ENCODE peak calls at places on chromosomes 13 and 19, in eight cellular contexts. A, X, I, Y, W, J, C and R are unnamed samples.

GRCh38 chr19:33558846-33559245 is 37.3 kb upstream of the PEPD start:
- DNase-seq in Y (no peak), C (no peak), A (no peak), W (peak; percentile 25), I (no peak), X (no peak), J (no peak), R (no peak)

GRCh38 chr19:6086081-6086858 is 24.0 kb downstream of the RFX2 start:
- DNase-seq in C (no peak), Y (no peak), W (no peak), X (no peak), J (no peak), I (no peak), A (no peak), R (no peak)

GRCh38 chr13:41905600-41906254 is 55.2 kb downstream of the VWA8 start:
- DNase-seq in Y (no peak), C (no peak), I (peak; percentile 35), A (no peak), X (no peak), W (no peak), J (no peak), R (no peak)

GRCh38 chr19:18593367-18594095 is 4.9 kb downstream of the REX1BD start:
- DNase-seq in A (no peak), J (no peak), I (peak; percentile 42), W (no peak), C (no peak), Y (no peak), X (peak; percentile 47), R (no peak)

GRCh38 chr13:113211774-113212173 is 2.4 kb downstream of the CUL4A start:
- DNase-seq in C (peak; percentile 37), Y (no peak), I (peak; percentile 51), A (no peak), X (no peak), J (no peak), W (no peak), R (peak; percentile 60)

GRCh38 chr13:85896516-85897450 is 97.6 kb upstream of the SLITRK6 start:
- DNase-seq in C (no peak), Y (no peak), X (no peak), W (no peak), I (peak; percentile 3), A (no peak), J (no peak), R (no peak)

GRCh38 chr19:49057636-49058234 is at the start of gene CGB7:
- DNase-seq in X (peak; percentile 73), Y (peak; percentile 43), I (peak; percentile 87), J (peak; percentile 86), W (peak; percentile 85), C (peak; percentile 89), A (peak; percentile 81), R (peak; percentile 81)

GRCh38 chr13:27728271-27728670 is 64.0 kb upstream of the GSX1 start:
- DNase-seq in W (no peak), Y (no peak), A (no peak), C (peak; percentile 28), J (no peak), X (no peak), I (peak; percentile 55), R (no peak)

GRCh38 chr19:44912854-44913253 is 1.6 kb upstream of the APOC1 start:
- DNase-seq in A (no peak), I (no peak), W (no peak), C (no peak), X (no peak), J (no peak), Y (no peak), R (no peak)

GRCh38 chr13:78239681-78240080 is 321.1 kb upstream of the EDNRB start:
- DNase-seq in W (no peak), J (no peak), C (peak; percentile 2), I (peak; percentile 27), Y (no peak), A (no peak), X (no peak), R (no peak)

GRCh38 chr19:17376935-17377600 is at the start of gene PLVAP:
- DNase-seq in Y (peak; percentile 26), X (peak; percentile 49), W (no peak), J (peak; percentile 81), I (no peak), C (peak; percentile 31), A (no peak), R (no peak)

GRCh38 chr19:40692212-40692551 is 1.7 kb upstream of the NUMBL start:
- DNase-seq in Y (no peak), W (no peak), A (no peak), X (no peak), J (no peak), C (peak; percentile 12), I (no peak), R (no peak)

GRCh38 chr19:3389876-3390361 is 23.5 kb downstream of the NFIC start:
- DNase-seq in J (peak; percentile 87), C (peak; percentile 62), W (peak; percentile 75), Y (no peak), I (peak; percentile 73), X (no peak), A (no peak), R (no peak)

GRCh38 chr19:43416951-43417623 is 2.4 kb downstream of the TEX101 start:
- DNase-seq in A (no peak), C (no peak), I (no peak), Y (no peak), X (no peak), W (no peak), J (no peak), R (no peak)

GRCh38 chr19:56769650-56770049 is 70.9 kb downstream of the PEG3 start:
- DNase-seq in J (no peak), X (no peak), C (no peak), W (no peak), A (no peak), Y (no peak), I (no peak), R (no peak)

GRCh38 chr19:3404324-3405260 is 38.2 kb downstream of the NFIC start:
- DNase-seq in Y (peak; percentile 49), A (peak; percentile 63), J (peak; percentile 96), C (no peak), I (no peak), X (peak; percentile 93), W (peak; percentile 91), R (no peak)

GRCh38 chr13:111503905-111504695 is 183.7 kb downstream of the TEX29 start:
- DNase-seq in A (no peak), I (no peak), C (no peak), W (no peak), X (no peak), Y (no peak), J (peak; percentile 13), R (no peak)

GRCh38 chr19:507286-508203 is at the start of gene TPGS1:
- DNase-seq in C (peak; percentile 87), I (peak; percentile 97), Y (peak; percentile 89), A (peak; percentile 94), J (peak; percentile 98), W (peak; percentile 89), X (peak; percentile 60), R (peak; percentile 89)

GRCh38 chr19:40610396-40611064 is 9.4 kb downstream of the LTBP4 start:
- DNase-seq in I (peak; percentile 43), J (peak; percentile 88), A (peak; percentile 77), X (no peak), W (peak; percentile 79), Y (no peak), C (no peak), R (no peak)

GRCh38 chr13:26855921-26856320 is 95.3 kb upstream of the GPR12 start:
- DNase-seq in A (no peak), I (no peak), J (no peak), C (no peak), Y (no peak), X (no peak), W (no peak), R (no peak)

GRCh38 chr13:51811920-51812328 is 8.0 kb upstream of the DHRS12 start:
- DNase-seq in W (no peak), Y (no peak), A (no peak), X (no peak), I (no peak), C (no peak), J (no peak), R (peak; percentile 38)

GRCh38 chr19:3006075-3006767 is 22.9 kb downstream of the TLE2 start:
- DNase-seq in A (no peak), J (no peak), W (no peak), I (no peak), C (no peak), X (no peak), Y (no peak), R (no peak)

GRCh38 chr13:109145631-109146030 is 516.2 kb downstream of the MYO16 start:
- DNase-seq in Y (no peak), C (peak; percentile 28), J (no peak), A (no peak), X (peak; percentile 29), I (peak; percentile 70), W (no peak), R (no peak)
- TF ChIP-seq CTCF in Y (no peak), C (peak; percentile 74), J (peak; percentile 58), A (peak; percentile 25), X (peak; percentile 52), I (peak; percentile 87), W (peak; percentile 60), R (peak; percentile 70)

GRCh38 chr19:54576411-54576976 is 2.9 kb downstream of the LILRA2 start:
- DNase-seq in X (no peak), C (no peak), W (no peak), J (peak; percentile 41), A (no peak), I (no peak), Y (no peak), R (no peak)
- TF ChIP-seq CTCF in X (no peak), C (no peak), W (no peak), J (no peak), A (no peak), I (no peak), Y (no peak), R (no peak)

GRCh38 chr19:38988632-38989031 is 13.1 kb upstream of the FBXO17 start:
- DNase-seq in C (no peak), I (no peak), J (no peak), W (no peak), A (no peak), Y (no peak), X (no peak), R (no peak)

GRCh38 chr19:38990949-38991697 is 15.6 kb upstream of the FBXO17 start:
- DNase-seq in W (no peak), A (no peak), I (no peak), C (no peak), Y (no peak), J (no peak), X (no peak), R (no peak)

GRCh38 chr19:38989066-38989605 is 13.6 kb upstream of the FBXO17 start:
- DNase-seq in X (no peak), Y (no peak), I (peak; percentile 84), W (no peak), J (peak; percentile 77), A (no peak), C (peak; percentile 80), R (peak; percentile 47)

DNA sequence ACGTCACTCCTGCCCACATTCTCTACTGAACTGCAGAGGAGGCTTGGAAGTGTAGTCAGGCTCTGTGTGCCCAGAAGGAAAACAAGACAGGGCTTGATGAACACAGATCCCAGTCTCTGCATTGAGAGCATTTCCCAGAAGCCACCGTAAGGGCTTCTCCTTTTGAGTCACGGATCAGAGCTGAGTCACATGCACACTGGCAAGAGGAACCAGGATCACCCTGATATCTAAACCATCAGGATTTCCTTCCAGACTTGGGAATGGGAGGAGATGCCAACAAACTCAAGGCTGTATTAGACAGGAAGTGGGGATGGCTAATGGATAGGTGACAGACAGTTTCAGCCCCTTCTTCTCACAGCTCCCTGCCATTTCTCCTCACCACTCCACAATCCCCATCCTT is 17.7 kb upstream of the FBXO17 start:
- DNase-seq in I (no peak), Y (no peak), X (no peak), J (no peak), A (no peak), W (no peak), C (no peak), R (no peak)
- TF ChIP-seq CTCF in I (no peak), Y (no peak), X (no peak), J (no peak), A (no peak), W (no peak), C (no peak), R (no peak)

GRCh38 chr13:79631260-79631659 is 150.3 kb downstream of the NDFIP2 start:
- DNase-seq in X (no peak), A (no peak), C (no peak), Y (no peak), I (no peak), W (no peak), J (no peak), R (no peak)
- TF ChIP-seq CTCF in X (no peak), A (no peak), C (no peak), Y (no peak), I (peak; percentile 42), W (no peak), J (no peak), R (no peak)